ENCODE peak calls at places on chromosomes 4 and X, in four cellular contexts. L is GM12878, O is SK-N-SH, P is HepG2. N is an unnamed sample.
A peak's percentile ranks its signal among the peaks of the same experiment; 100 is the strongest.

GRCh38 chrX:40736170-40736505 is 796 bp upstream of the MED14 start:
- DNase-seq in L (no peak), O (no peak), P (peak; percentile 1), N (peak; percentile 10)

GRCh38 chr4:48738856-48739255 is 41.2 kb downstream of the FRYL start:
- DNase-seq in L (no peak), O (no peak), P (no peak), N (no peak)

GRCh38 chr4:10761903-10762302 is 77.3 kb upstream of the CLNK start:
- DNase-seq in L (no peak), O (no peak), P (no peak), N (no peak)

GRCh38 chrX:110045988-110046387 is 43.1 kb downstream of the TMEM164 start:
- DNase-seq in L (no peak), O (no peak), P (peak; percentile 65), N (no peak)

GRCh38 chr4:64464581-64464980 is 55.3 kb upstream of the TECRL start:
- DNase-seq in L (no peak), O (no peak), P (no peak), N (no peak)

GRCh38 chr4:19924761-19925160 is 326.9 kb upstream of the SLIT2 start:
- DNase-seq in L (no peak), O (peak; percentile 4), P (no peak), N (no peak)

GRCh38 chrX:119655125-119655524 is 37.8 kb downstream of the SEPTIN6 start:
- DNase-seq in L (no peak), O (peak; percentile 36), P (no peak), N (peak; percentile 40)

GRCh38 chr4:151766691-151767090 is 5.9 kb upstream of the GATB start:
- DNase-seq in L (no peak), O (no peak), P (no peak), N (no peak)

GRCh38 chr4:183797041-183797444 is 108.1 kb upstream of the STOX2 start:
- DNase-seq in L (no peak), O (no peak), P (no peak), N (no peak)

GRCh38 chrX:137051978-137052640 is 18.3 kb upstream of the GPR101 start:
- DNase-seq in L (peak; percentile 1), O (peak; percentile 88), P (peak; percentile 21), N (peak; percentile 84)

DNA sequence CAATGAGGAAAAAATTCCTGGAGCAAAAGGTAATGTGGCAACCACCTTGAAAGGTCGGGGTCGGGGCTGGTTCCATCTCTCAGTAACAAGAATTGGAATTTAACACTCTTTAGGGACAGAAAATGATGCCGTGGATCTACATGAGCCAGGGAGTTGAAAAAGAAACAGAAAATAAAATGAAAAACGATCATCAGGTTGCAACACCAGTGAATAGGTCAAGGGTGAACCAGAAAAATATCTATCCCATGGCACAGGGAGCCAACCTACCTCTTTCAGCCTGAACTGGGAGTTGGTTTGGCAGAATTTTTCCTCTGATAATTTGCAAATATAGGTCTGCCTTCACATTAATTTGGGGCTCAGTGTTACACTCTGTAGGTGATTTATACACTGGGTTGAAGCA is 93.7 kb downstream of the C4orf33 start:
- DNase-seq in L (no peak), O (no peak), P (no peak), N (no peak)
- TF ChIP-seq NFIC in L (no peak), O (no peak), P (no peak), N (no peak)

DNA sequence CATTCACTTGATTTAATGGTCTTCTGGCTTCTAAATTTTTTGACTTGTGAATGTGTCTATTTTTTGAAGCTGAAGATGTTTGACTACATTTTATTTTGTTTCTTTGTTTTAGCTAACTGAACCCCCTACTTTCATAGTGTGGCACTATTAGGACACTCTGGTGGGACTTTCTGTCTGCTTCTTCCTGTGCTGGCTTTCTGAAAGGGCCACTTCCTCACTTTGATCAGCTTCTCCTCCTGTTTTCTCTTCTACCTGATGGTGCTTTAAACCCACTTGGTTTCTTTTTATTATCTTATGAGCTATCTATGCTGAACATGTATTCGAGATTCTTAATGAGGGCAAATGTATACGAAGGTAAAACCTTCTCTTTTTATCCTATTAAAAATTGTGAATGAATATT is 186.1 kb upstream of the CASK start:
- DNase-seq in L (no peak), O (no peak), P (no peak), N (no peak)
- TF ChIP-seq POLR2AphosphoS5 in L (no peak), O (no peak), P (no peak), N (no peak)

DNA sequence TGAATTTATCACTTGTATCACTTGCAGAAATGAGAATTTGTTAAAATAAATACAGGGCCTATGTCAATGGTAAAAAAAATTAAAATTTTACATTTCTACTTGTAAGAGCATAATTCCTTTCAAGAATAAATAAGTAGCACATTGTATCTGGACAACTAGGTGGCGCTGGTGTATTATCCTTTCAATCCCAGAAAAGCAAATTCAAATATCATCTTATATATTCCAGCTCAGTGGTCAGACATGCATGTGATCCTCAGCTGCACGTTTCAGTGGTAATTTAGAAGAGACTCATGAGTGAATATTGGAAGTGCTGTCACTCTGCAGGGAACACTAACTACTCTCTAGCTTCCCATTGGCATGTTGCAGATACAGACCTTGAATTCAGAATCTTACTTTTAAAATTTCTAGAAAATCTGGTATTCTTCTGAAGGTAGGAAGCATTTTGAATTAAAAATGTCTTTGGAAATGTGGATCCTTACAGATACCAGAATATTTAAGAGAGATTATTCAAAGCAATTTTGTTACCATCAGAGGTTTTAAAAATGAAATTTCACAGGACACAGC is 1414.7 kb upstream of the TENM3 start:
- DNase-seq in L (no peak), O (peak; percentile 51), P (peak; percentile 25), N (no peak)
- TF ChIP-seq NFIC in L (no peak), O (no peak), P (no peak), N (no peak)

GRCh38 chr4:122503214-122503613 is 46.7 kb upstream of the IL2 start:
- DNase-seq in L (no peak), O (no peak), P (no peak), N (no peak)

DNA sequence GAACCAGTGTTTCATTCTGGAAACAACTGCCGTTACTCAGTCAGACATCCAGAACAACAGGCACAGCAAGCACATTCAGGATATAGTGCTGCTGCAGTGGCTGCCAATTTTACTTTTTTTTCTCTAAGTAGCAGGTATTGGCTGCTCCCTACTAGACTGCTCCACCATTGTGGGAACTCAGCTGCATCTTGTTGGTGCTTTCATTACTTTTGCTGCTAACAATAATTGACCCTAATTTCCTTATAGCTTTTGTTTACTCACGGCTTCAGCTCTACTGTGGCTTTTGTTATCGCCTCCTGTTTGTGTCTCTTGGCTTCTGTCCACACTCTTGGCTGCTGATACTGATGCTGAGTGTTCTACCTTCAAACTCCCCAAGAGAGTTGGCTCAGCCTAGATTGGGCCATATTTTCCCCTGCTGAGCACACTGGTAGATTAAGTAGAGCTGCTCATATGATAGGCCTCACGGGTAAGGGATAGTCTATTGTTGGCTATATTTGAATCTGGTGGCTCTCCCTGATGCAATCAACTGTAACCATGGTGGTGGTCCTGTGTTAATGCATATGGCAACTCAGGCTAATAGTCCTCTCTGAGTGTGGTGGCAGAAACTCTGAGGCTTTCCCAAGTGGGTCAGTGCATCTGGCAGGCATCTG is 44.5 kb upstream of the IL2 start:
- DNase-seq in L (no peak), O (no peak), P (no peak), N (peak; percentile 30)
- TF ChIP-seq POLR2AphosphoS5 in L (no peak), O (no peak), P (no peak), N (no peak)